ENCODE peak calls at places on chromosomes 3 and 15, in nine cellular contexts. E, W, N, M, G, V, H, J and I are unnamed samples.

GRCh38 chr15:41104234-41104633 is 11.8 kb downstream of the INO80 start:
- DNase-seq in V (no peak), E (no peak), N (no peak), W (no peak), H (no peak), G (no peak), M (no peak), J (peak; percentile 18), I (no peak)

GRCh38 chr3:170277833-170278586 is 55.8 kb downstream of the PRKCI start:
- DNase-seq in E (no peak), N (no peak), V (no peak), G (no peak), H (no peak), W (no peak), M (no peak), J (no peak), I (no peak)

GRCh38 chr3:133448478-133449122 is 48.7 kb downstream of the BFSP2 start:
- DNase-seq in M (no peak), N (no peak), G (no peak), W (no peak), J (no peak), E (no peak), H (no peak), V (no peak), I (no peak)

GRCh38 chr15:87401986-87402385 is 854.6 kb downstream of the NTRK3 start:
- DNase-seq in W (no peak), V (no peak), E (no peak), M (no peak), J (no peak), G (no peak), N (no peak), H (no peak), I (no peak)

GRCh38 chr3:195105389-195105788 is 165.6 kb downstream of the XXYLT1 start:
- DNase-seq in G (peak; percentile 49), V (no peak), M (no peak), N (peak; percentile 67), J (no peak), W (no peak), H (no peak), E (no peak), I (peak; percentile 48)

GRCh38 chr3:99808163-99808794 is 9.4 kb upstream of the CMSS1 start:
- DNase-seq in M (peak; percentile 61), G (no peak), J (peak; percentile 74), W (no peak), H (peak; percentile 44), V (peak; percentile 72), E (peak; percentile 44), N (no peak), I (peak; percentile 72)

GRCh38 chr15:31392761-31393401 is 66.2 kb downstream of the KLF13 start:
- DNase-seq in G (peak; percentile 87), M (no peak), N (no peak), W (no peak), E (no peak), H (no peak), J (no peak), V (no peak), I (peak; percentile 55)

GRCh38 chr3:30476373-30477082 is 129.9 kb upstream of the TGFBR2 start:
- DNase-seq in H (no peak), W (no peak), G (no peak), J (peak; percentile 69), N (no peak), V (no peak), M (peak; percentile 74), E (peak; percentile 43), I (no peak)

GRCh38 chr3:77467702-77468407 is 428.0 kb downstream of the ROBO2 start:
- DNase-seq in N (no peak), J (no peak), G (no peak), M (no peak), W (no peak), E (no peak), H (peak; percentile 33), V (peak; percentile 47), I (peak; percentile 18)

GRCh38 chr15:68558318-68559305 is 20.2 kb upstream of the CORO2B start:
- DNase-seq in W (no peak), G (no peak), V (no peak), E (no peak), M (no peak), H (no peak), J (peak; percentile 37), N (no peak), I (peak; percentile 56)

GRCh38 chr3:151281671-151282334 is 3.5 kb upstream of the P2RY14 start:
- DNase-seq in N (no peak), E (no peak), V (no peak), G (no peak), W (no peak), M (no peak), H (no peak), J (no peak), I (no peak)

GRCh38 chr3:177448987-177449975 is 252.0 kb upstream of the TBL1XR1 start:
- DNase-seq in N (peak; percentile 67), G (peak; percentile 54), H (no peak), E (no peak), W (no peak), J (peak; percentile 95), M (no peak), V (no peak), I (peak; percentile 44)

GRCh38 chr15:101067660-101068522 is 148.7 kb downstream of the LRRK1 start:
- DNase-seq in E (no peak), J (no peak), W (peak; percentile 25), H (no peak), V (no peak), M (no peak), N (no peak), G (peak; percentile 57), I (no peak)

GRCh38 chr15:101068523-101068960 is 149.4 kb downstream of the LRRK1 start:
- DNase-seq in V (no peak), G (peak; percentile 63), M (no peak), W (peak; percentile 45), N (no peak), H (no peak), J (no peak), E (no peak), I (no peak)

GRCh38 chr15:101070502-101071273 is 151.5 kb downstream of the LRRK1 start:
- DNase-seq in M (no peak), V (peak; percentile 45), H (no peak), G (peak; percentile 65), E (no peak), W (no peak), N (no peak), J (peak; percentile 79), I (no peak)

GRCh38 chr15:101070024-101070423 is 150.9 kb downstream of the LRRK1 start:
- DNase-seq in J (no peak), G (peak; percentile 32), W (no peak), E (no peak), M (no peak), H (no peak), N (no peak), V (no peak), I (no peak)

DNA sequence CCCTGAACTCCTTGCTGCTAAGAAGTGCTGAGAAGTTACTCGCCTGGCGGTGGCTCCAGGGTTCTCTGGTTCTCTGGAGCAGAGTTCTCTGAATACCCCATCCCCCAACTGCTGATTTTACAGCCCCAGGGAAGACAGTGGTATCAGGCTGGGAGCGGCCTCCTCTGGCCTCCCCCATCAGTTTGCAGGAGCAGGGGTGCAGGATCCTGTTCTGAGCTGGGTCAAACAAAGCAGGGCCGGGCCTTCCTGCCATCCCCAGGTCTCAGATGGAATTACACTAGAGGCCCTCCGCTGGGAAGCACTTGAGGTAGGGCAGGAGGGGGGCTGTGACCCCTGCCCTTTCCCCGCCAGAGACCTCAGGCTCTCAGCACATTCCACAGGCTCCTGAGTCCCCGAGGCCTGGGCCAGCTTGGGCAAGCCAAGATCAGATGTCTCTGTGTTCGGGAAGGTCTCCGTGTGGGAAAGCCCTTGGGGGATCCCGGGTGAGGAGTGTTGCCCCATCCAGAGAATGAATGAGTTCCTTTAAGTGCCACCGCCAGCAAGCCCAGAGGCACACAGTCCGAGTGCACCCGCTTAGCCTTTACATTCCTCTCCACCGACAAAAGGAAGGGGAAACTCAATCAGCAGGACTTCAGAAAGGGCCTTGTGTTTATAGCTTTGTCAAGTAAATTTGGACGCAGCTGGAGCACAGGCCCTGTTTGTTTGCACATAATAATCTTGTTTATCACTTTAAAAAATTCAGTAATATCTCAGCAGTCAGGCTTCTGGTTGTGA is 150.0 kb downstream of the LRRK1 start:
- DNase-seq in W (peak; percentile 39), V (no peak), N (no peak), J (peak; percentile 53), M (no peak), H (no peak), G (peak; percentile 68), E (no peak), I (peak; percentile 28)
- TF ChIP-seq CTCF in W (no peak), V (peak; percentile 25), N (peak; percentile 30), J (no peak), M (no peak), H (no peak), G (no peak), E (no peak), I (peak; percentile 21)

DNA sequence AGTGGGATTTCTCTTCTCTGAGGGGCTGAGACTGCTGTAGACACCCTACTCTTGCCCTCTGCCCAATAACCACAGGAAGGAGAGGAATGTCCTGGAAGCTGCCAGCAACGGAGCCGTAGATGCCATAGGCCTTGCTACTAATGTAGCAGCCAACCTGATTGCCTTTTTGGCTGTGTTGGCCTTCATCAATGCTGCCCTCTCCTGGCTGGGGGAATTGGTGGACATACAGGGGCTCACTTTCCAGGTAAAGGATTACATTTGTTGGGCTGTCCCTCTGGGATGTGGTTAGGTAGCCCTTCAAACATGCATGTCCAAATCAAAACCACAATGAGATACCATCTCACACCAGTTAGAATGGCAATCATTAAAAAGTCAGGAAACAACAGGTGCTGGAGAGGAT is 16.1 kb downstream of the SLC28A2 start:
- DNase-seq in G (no peak), M (no peak), W (no peak), N (no peak), H (no peak), V (no peak), E (no peak), J (peak; percentile 13), I (no peak)
- TF ChIP-seq CTCF in G (no peak), M (peak; percentile 61), W (no peak), N (no peak), H (no peak), V (no peak), E (no peak), J (no peak), I (no peak)

DNA sequence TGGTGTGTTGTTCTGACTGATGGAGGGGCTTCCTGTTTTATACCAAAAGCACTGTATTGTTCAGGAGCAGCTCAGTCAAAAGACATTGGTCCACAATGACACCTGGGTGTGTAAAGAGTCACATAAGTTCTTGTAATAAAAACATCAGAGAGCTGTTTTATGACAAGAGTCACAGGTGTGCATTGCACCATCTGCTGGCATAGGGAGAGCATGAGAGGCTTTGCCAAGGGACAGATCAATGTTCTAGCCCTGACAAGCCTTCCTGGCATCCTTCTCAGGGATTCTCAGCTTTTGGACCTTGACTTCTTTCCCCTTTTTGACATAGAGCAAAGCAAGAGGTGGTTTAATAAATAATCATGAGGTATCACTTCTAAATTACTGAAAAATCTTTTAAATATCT is 20.5 kb downstream of the ARPP21 start:
- DNase-seq in E (no peak), M (no peak), N (no peak), J (peak; percentile 36), H (no peak), V (no peak), W (peak; percentile 59), G (no peak), I (peak; percentile 56)
- TF ChIP-seq CTCF in E (peak; percentile 45), M (peak; percentile 23), N (no peak), J (peak; percentile 27), H (no peak), V (no peak), W (no peak), G (peak; percentile 48), I (peak; percentile 44)

DNA sequence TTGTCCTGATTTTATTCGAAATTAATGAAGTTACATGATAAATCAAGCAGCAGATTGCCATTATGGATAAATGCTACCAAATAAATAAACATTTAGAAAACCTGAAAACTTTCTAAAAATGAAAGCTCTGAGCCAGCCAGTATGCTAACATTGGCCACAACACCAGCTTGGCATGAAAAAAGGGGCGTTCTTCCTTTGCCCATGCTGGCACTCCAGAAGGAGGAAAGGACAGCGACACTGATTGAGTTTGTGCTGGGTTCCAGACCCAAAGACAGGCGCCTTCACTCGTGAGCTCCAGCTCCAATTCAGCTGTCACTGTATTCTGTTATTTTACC is 5.1 kb downstream of the STIMATE start:
- DNase-seq in E (no peak), W (no peak), N (no peak), G (no peak), V (no peak), H (no peak), J (no peak), M (no peak), I (no peak)
- TF ChIP-seq CTCF in E (no peak), W (peak; percentile 31), N (no peak), G (no peak), V (no peak), H (peak; percentile 7), J (no peak), M (no peak), I (no peak)